ENCODE peak calls at places on chromosomes 13 and 19, in nine cellular contexts. One of them, this sample, is unnamed.

GRCh38 chr13:74910399-74910798 is 571.6 kb downstream of the TBC1D4 start:
- DNase-seq in IMR-90: no peak
- DNase-seq in HFF-Myc: no peak
- DNase-seq in heart right ventricle: no peak
- DNase-seq in CD8-positive, alpha-beta T cell: no peak
- DNase-seq in kidney: no peak
- DNase-seq in esophagus squamous epithelium: no peak
- DNase-seq in ovary: no peak
- DNase-seq in left lung: no peak
- DNase-seq in this sample: no peak

GRCh38 chr13:35966024-35966423 is 165.2 kb downstream of the DCLK1 start:
- DNase-seq in IMR-90: no peak
- DNase-seq in HFF-Myc: no peak
- DNase-seq in heart right ventricle: no peak
- DNase-seq in CD8-positive, alpha-beta T cell: no peak
- DNase-seq in kidney: no peak
- DNase-seq in esophagus squamous epithelium: no peak
- DNase-seq in ovary: no peak
- DNase-seq in left lung: no peak
- DNase-seq in this sample: no peak

GRCh38 chr19:10762656-10763055 is 44.8 kb downstream of the DNM2 start:
- DNase-seq in IMR-90: no peak
- DNase-seq in HFF-Myc: no peak
- DNase-seq in heart right ventricle: peak
- DNase-seq in CD8-positive, alpha-beta T cell: peak
- DNase-seq in kidney: peak
- DNase-seq in esophagus squamous epithelium: no peak
- DNase-seq in ovary: no peak
- DNase-seq in left lung: no peak
- DNase-seq in this sample: no peak

GRCh38 chr19:44624840-44625354 is 11.5 kb downstream of the IGSF23 start:
- DNase-seq in IMR-90: no peak
- DNase-seq in HFF-Myc: no peak
- DNase-seq in heart right ventricle: no peak
- DNase-seq in CD8-positive, alpha-beta T cell: no peak
- DNase-seq in kidney: no peak
- DNase-seq in esophagus squamous epithelium: no peak
- DNase-seq in ovary: no peak
- DNase-seq in left lung: no peak
- DNase-seq in this sample: no peak

GRCh38 chr19:14310055-14310454 is 71.2 kb upstream of the ADGRE5 start:
- DNase-seq in IMR-90: no peak
- DNase-seq in HFF-Myc: no peak
- DNase-seq in heart right ventricle: no peak
- DNase-seq in CD8-positive, alpha-beta T cell: no peak
- DNase-seq in kidney: no peak
- DNase-seq in esophagus squamous epithelium: no peak
- DNase-seq in ovary: no peak
- DNase-seq in left lung: no peak
- DNase-seq in this sample: no peak

GRCh38 chr19:51460164-51460992 is 2.1 kb upstream of the SIGLEC8 start:
- DNase-seq in IMR-90: peak
- DNase-seq in HFF-Myc: no peak
- DNase-seq in heart right ventricle: no peak
- DNase-seq in CD8-positive, alpha-beta T cell: no peak
- DNase-seq in kidney: no peak
- DNase-seq in esophagus squamous epithelium: no peak
- DNase-seq in ovary: no peak
- DNase-seq in left lung: no peak
- DNase-seq in this sample: no peak

GRCh38 chr13:75299913-75300862 is 181.8 kb downstream of the TBC1D4 start:
- DNase-seq in IMR-90: peak
- DNase-seq in HFF-Myc: no peak
- DNase-seq in heart right ventricle: no peak
- DNase-seq in CD8-positive, alpha-beta T cell: no peak
- DNase-seq in kidney: no peak
- DNase-seq in esophagus squamous epithelium: no peak
- DNase-seq in ovary: no peak
- DNase-seq in left lung: no peak
- DNase-seq in this sample: no peak

GRCh38 chr13:49450105-49450819 is 6.2 kb downstream of the SETDB2 start:
- DNase-seq in IMR-90: no peak
- DNase-seq in HFF-Myc: no peak
- DNase-seq in heart right ventricle: no peak
- DNase-seq in CD8-positive, alpha-beta T cell: no peak
- DNase-seq in kidney: no peak
- DNase-seq in esophagus squamous epithelium: no peak
- DNase-seq in ovary: no peak
- DNase-seq in left lung: no peak
- DNase-seq in this sample: no peak

GRCh38 chr13:110911880-110912279 is 3.0 kb downstream of the ANKRD10 start:
- DNase-seq in IMR-90: peak
- DNase-seq in HFF-Myc: no peak
- DNase-seq in heart right ventricle: no peak
- DNase-seq in CD8-positive, alpha-beta T cell: no peak
- DNase-seq in kidney: no peak
- DNase-seq in esophagus squamous epithelium: no peak
- DNase-seq in ovary: no peak
- DNase-seq in left lung: no peak
- DNase-seq in this sample: no peak

GRCh38 chr13:71860547-71861131 is 6.4 kb downstream of the DACH1 start:
- DNase-seq in IMR-90: no peak
- DNase-seq in HFF-Myc: no peak
- DNase-seq in heart right ventricle: no peak
- DNase-seq in CD8-positive, alpha-beta T cell: no peak
- DNase-seq in kidney: no peak
- DNase-seq in esophagus squamous epithelium: no peak
- DNase-seq in ovary: no peak
- DNase-seq in left lung: no peak
- DNase-seq in this sample: no peak

GRCh38 chr19:44512326-44513298 is 12.3 kb upstream of the ZNF180 start:
- DNase-seq in IMR-90: peak
- DNase-seq in HFF-Myc: no peak
- DNase-seq in heart right ventricle: no peak
- DNase-seq in CD8-positive, alpha-beta T cell: no peak
- DNase-seq in kidney: no peak
- DNase-seq in esophagus squamous epithelium: no peak
- DNase-seq in ovary: no peak
- DNase-seq in left lung: no peak
- DNase-seq in this sample: peak

GRCh38 chr13:106103779-106104178 is 431.7 kb downstream of the EFNB2 start:
- DNase-seq in IMR-90: no peak
- DNase-seq in HFF-Myc: no peak
- DNase-seq in heart right ventricle: no peak
- DNase-seq in CD8-positive, alpha-beta T cell: no peak
- DNase-seq in kidney: no peak
- DNase-seq in esophagus squamous epithelium: no peak
- DNase-seq in ovary: no peak
- DNase-seq in left lung: no peak
- DNase-seq in this sample: no peak

GRCh38 chr19:35000338-35000646 is 169 bp downstream of the GRAMD1A start:
- DNase-seq in IMR-90: no peak
- DNase-seq in HFF-Myc: no peak
- DNase-seq in heart right ventricle: no peak
- DNase-seq in CD8-positive, alpha-beta T cell: no peak
- DNase-seq in kidney: no peak
- DNase-seq in esophagus squamous epithelium: no peak
- DNase-seq in ovary: no peak
- DNase-seq in left lung: no peak
- DNase-seq in this sample: no peak
- H3K4me3 ChIP-seq in IMR-90: peak
- H3K4me3 ChIP-seq in HFF-Myc: peak
- H3K4me3 ChIP-seq in heart right ventricle: peak
- H3K4me3 ChIP-seq in CD8-positive, alpha-beta T cell: peak
- H3K4me3 ChIP-seq in kidney: peak
- H3K4me3 ChIP-seq in esophagus squamous epithelium: peak
- H3K4me3 ChIP-seq in ovary: peak
- H3K4me3 ChIP-seq in left lung: peak
- H3K4me3 ChIP-seq in this sample: peak

GRCh38 chr19:3097442-3097871 is 3.3 kb downstream of the GNA11 start:
- DNase-seq in IMR-90: no peak
- DNase-seq in HFF-Myc: no peak
- DNase-seq in heart right ventricle: peak
- DNase-seq in CD8-positive, alpha-beta T cell: no peak
- DNase-seq in kidney: peak
- DNase-seq in esophagus squamous epithelium: no peak
- DNase-seq in ovary: no peak
- DNase-seq in left lung: no peak
- DNase-seq in this sample: no peak

GRCh38 chr19:3098515-3099346 is 4.6 kb downstream of the GNA11 start:
- DNase-seq in IMR-90: peak
- DNase-seq in HFF-Myc: no peak
- DNase-seq in heart right ventricle: peak
- DNase-seq in CD8-positive, alpha-beta T cell: no peak
- DNase-seq in kidney: peak
- DNase-seq in esophagus squamous epithelium: no peak
- DNase-seq in ovary: no peak
- DNase-seq in left lung: no peak
- DNase-seq in this sample: no peak

GRCh38 chr19:3099347-3100145 is 5.4 kb downstream of the GNA11 start:
- DNase-seq in IMR-90: no peak
- DNase-seq in HFF-Myc: no peak
- DNase-seq in heart right ventricle: no peak
- DNase-seq in CD8-positive, alpha-beta T cell: no peak
- DNase-seq in kidney: peak
- DNase-seq in esophagus squamous epithelium: no peak
- DNase-seq in ovary: no peak
- DNase-seq in left lung: no peak
- DNase-seq in this sample: no peak

GRCh38 chr19:3096902-3097326 is 2.8 kb downstream of the GNA11 start:
- DNase-seq in IMR-90: no peak
- DNase-seq in HFF-Myc: no peak
- DNase-seq in heart right ventricle: no peak
- DNase-seq in CD8-positive, alpha-beta T cell: no peak
- DNase-seq in kidney: peak
- DNase-seq in esophagus squamous epithelium: no peak
- DNase-seq in ovary: no peak
- DNase-seq in left lung: no peak
- DNase-seq in this sample: no peak

GRCh38 chr19:3098141-3098514 is 4.0 kb downstream of the GNA11 start:
- DNase-seq in IMR-90: no peak
- DNase-seq in HFF-Myc: no peak
- DNase-seq in heart right ventricle: peak
- DNase-seq in CD8-positive, alpha-beta T cell: no peak
- DNase-seq in kidney: peak
- DNase-seq in esophagus squamous epithelium: no peak
- DNase-seq in ovary: no peak
- DNase-seq in left lung: no peak
- DNase-seq in this sample: no peak
- TF ChIP-seq CTCF in IMR-90: no peak
- TF ChIP-seq CTCF in HFF-Myc: no peak
- TF ChIP-seq CTCF in heart right ventricle: no peak
- TF ChIP-seq CTCF in CD8-positive, alpha-beta T cell: no peak
- TF ChIP-seq CTCF in kidney: no peak
- TF ChIP-seq CTCF in esophagus squamous epithelium: no peak
- TF ChIP-seq CTCF in ovary: no peak
- TF ChIP-seq CTCF in left lung: no peak
- TF ChIP-seq CTCF in this sample: no peak

DNA sequence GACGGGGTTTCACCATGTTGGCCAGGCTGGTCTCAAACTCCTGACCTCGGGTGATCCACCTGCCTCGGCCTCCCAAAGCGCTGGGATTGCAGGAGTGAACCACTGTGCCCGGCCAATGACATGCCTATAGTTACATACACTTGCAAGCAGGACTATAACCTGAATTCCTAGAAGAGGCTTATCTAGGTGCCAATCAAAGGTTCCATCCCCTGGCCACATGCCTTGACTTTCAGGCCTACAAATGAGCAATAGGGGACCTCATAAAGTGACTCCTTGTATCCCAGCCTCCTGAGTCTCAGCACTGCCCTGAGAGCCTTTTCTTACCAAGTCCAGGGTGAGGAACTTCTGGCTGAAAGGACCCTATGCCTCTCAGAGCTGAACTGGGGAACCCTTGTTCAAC is 3.9 kb upstream of the LSM4 start:
- DNase-seq in IMR-90: no peak
- DNase-seq in HFF-Myc: no peak
- DNase-seq in heart right ventricle: no peak
- DNase-seq in CD8-positive, alpha-beta T cell: no peak
- DNase-seq in kidney: no peak
- DNase-seq in esophagus squamous epithelium: no peak
- DNase-seq in ovary: no peak
- DNase-seq in left lung: no peak
- DNase-seq in this sample: no peak
- H3K4me3 ChIP-seq in IMR-90: no peak
- H3K4me3 ChIP-seq in HFF-Myc: no peak
- H3K4me3 ChIP-seq in heart right ventricle: no peak
- H3K4me3 ChIP-seq in CD8-positive, alpha-beta T cell: no peak
- H3K4me3 ChIP-seq in kidney: no peak
- H3K4me3 ChIP-seq in esophagus squamous epithelium: no peak
- H3K4me3 ChIP-seq in ovary: no peak
- H3K4me3 ChIP-seq in left lung: no peak
- H3K4me3 ChIP-seq in this sample: no peak

GRCh38 chr19:53055117-53055516 is 10.6 kb downstream of the ERVV-2 start:
- DNase-seq in IMR-90: peak
- DNase-seq in HFF-Myc: no peak
- DNase-seq in heart right ventricle: no peak
- DNase-seq in CD8-positive, alpha-beta T cell: no peak
- DNase-seq in kidney: no peak
- DNase-seq in esophagus squamous epithelium: no peak
- DNase-seq in ovary: no peak
- DNase-seq in left lung: no peak
- DNase-seq in this sample: no peak
- TF ChIP-seq CTCF in IMR-90: no peak
- TF ChIP-seq CTCF in HFF-Myc: no peak
- TF ChIP-seq CTCF in heart right ventricle: no peak
- TF ChIP-seq CTCF in CD8-positive, alpha-beta T cell: no peak
- TF ChIP-seq CTCF in kidney: no peak
- TF ChIP-seq CTCF in esophagus squamous epithelium: no peak
- TF ChIP-seq CTCF in ovary: no peak
- TF ChIP-seq CTCF in left lung: no peak
- TF ChIP-seq CTCF in this sample: no peak

GRCh38 chr19:46015961-46016425 is 6.9 kb downstream of the PGLYRP1 start:
- DNase-seq in IMR-90: no peak
- DNase-seq in HFF-Myc: no peak
- DNase-seq in heart right ventricle: no peak
- DNase-seq in CD8-positive, alpha-beta T cell: peak
- DNase-seq in kidney: peak
- DNase-seq in esophagus squamous epithelium: no peak
- DNase-seq in ovary: no peak
- DNase-seq in left lung: no peak
- DNase-seq in this sample: no peak
- H3K4me3 ChIP-seq in IMR-90: peak
- H3K4me3 ChIP-seq in HFF-Myc: peak
- H3K4me3 ChIP-seq in heart right ventricle: peak
- H3K4me3 ChIP-seq in CD8-positive, alpha-beta T cell: peak
- H3K4me3 ChIP-seq in kidney: peak
- H3K4me3 ChIP-seq in esophagus squamous epithelium: peak
- H3K4me3 ChIP-seq in ovary: peak
- H3K4me3 ChIP-seq in left lung: peak
- H3K4me3 ChIP-seq in this sample: peak

GRCh38 chr19:1070576-1070930 is 3.6 kb downstream of the ARHGAP45 start:
- DNase-seq in IMR-90: no peak
- DNase-seq in HFF-Myc: no peak
- DNase-seq in heart right ventricle: no peak
- DNase-seq in CD8-positive, alpha-beta T cell: no peak
- DNase-seq in kidney: no peak
- DNase-seq in esophagus squamous epithelium: no peak
- DNase-seq in ovary: no peak
- DNase-seq in left lung: no peak
- DNase-seq in this sample: no peak
- TF ChIP-seq CTCF in IMR-90: peak
- TF ChIP-seq CTCF in HFF-Myc: peak
- TF ChIP-seq CTCF in heart right ventricle: no peak
- TF ChIP-seq CTCF in CD8-positive, alpha-beta T cell: no peak
- TF ChIP-seq CTCF in kidney: no peak
- TF ChIP-seq CTCF in esophagus squamous epithelium: no peak
- TF ChIP-seq CTCF in ovary: no peak
- TF ChIP-seq CTCF in left lung: no peak
- TF ChIP-seq CTCF in this sample: peak

This sample was measured in epithelial cell of proximal tubule.